ENCODE peak calls at places on chromosomes 6 and 20, in ten cellular contexts. Y is OCI-M1; M is fibroblast of the aortic adventitia; A is stimulated activated CD4-positive, alpha-beta T cell treated with anti-CD3 and anti-CD28 coated beads, Interleukin-12 subunit alpha, Interleukin-12 subunit beta, amount 100 ng/mL, for 48 hours; D is fibroblast of mammary gland; B is GM19239; S is progenitor cell of endocrine pancreas; X is activated T-helper 9 cell treated with anti-CD3 and anti-CD28 coated beads, Interleukin-2, amount 50 U/mL, for 16 hours; N is dorsolateral prefrontal cortex; W is AG20443. G is an unnamed sample.

GRCh38 chr6:123027392-123027791 is 31.4 kb downstream of the CLVS2 start:
- DNase-seq in Y (no peak), M (no peak), A (no peak), D (no peak), B (no peak), S (no peak), X (no peak), N (no peak), W (no peak), G (no peak)

GRCh38 chr6:43263314-43264178 is 20.3 kb downstream of the TTBK1 start:
- DNase-seq in Y (peak; percentile 90), M (peak; percentile 66), A (peak; percentile 61), D (peak; percentile 56), B (peak; percentile 94), S (peak; percentile 63), X (peak; percentile 53), N (peak; percentile 47), W (peak; percentile 95), G (peak; percentile 93)

GRCh38 chr6:106525111-106525884 is 104.0 kb downstream of the RTN4IP1 start:
- DNase-seq in Y (peak; percentile 49), M (no peak), A (no peak), D (no peak), B (no peak), S (no peak), X (no peak), N (no peak), W (no peak), G (no peak)

GRCh38 chr20:25197173-25197869 is 1.8 kb downstream of the ENTPD6 start:
- DNase-seq in Y (no peak), M (no peak), A (no peak), D (no peak), B (no peak), S (no peak), X (no peak), N (no peak), W (no peak), G (no peak)

GRCh38 chr6:157946865-157947532 is 34.7 kb upstream of the SYNJ2 start:
- DNase-seq in Y (peak; percentile 83), M (peak; percentile 39), A (no peak), D (peak; percentile 44), B (peak; percentile 24), S (no peak), X (no peak), N (no peak), W (no peak), G (peak; percentile 37)

GRCh38 chr20:52313335-52313963 is 121.9 kb upstream of the ZFP64 start:
- DNase-seq in Y (peak; percentile 14), M (peak; percentile 13), A (no peak), D (peak; percentile 53), B (no peak), S (no peak), X (no peak), N (no peak), W (peak; percentile 82), G (no peak)

GRCh38 chr6:105884426-105884825 is 201.7 kb upstream of the PRDM1 start:
- DNase-seq in Y (no peak), M (no peak), A (no peak), D (no peak), B (no peak), S (no peak), X (no peak), N (no peak), W (no peak), G (no peak)

GRCh38 chr6:141484726-141485125 is 648.0 kb upstream of the GJE1 start:
- DNase-seq in Y (peak; percentile 95), M (peak; percentile 31), A (no peak), D (peak; percentile 44), B (no peak), S (no peak), X (no peak), N (no peak), W (no peak), G (no peak)

GRCh38 chr6:36357872-36358234 is 21.2 kb upstream of the BNIP5 start:
- DNase-seq in Y (peak; percentile 54), M (no peak), A (no peak), D (no peak), B (no peak), S (no peak), X (no peak), N (no peak), W (no peak), G (no peak)

GRCh38 chr6:25278914-25279747 is at the start of gene CARMIL1:
- DNase-seq in Y (peak; percentile 87), M (peak; percentile 71), A (peak; percentile 57), D (peak; percentile 62), B (peak; percentile 71), S (peak; percentile 69), X (peak; percentile 48), N (peak; percentile 51), W (peak; percentile 94), G (peak; percentile 75)

GRCh38 chr6:143193571-143194094 is 132.9 kb downstream of the AIG1 start:
- DNase-seq in Y (no peak), M (no peak), A (no peak), D (no peak), B (no peak), S (no peak), X (no peak), N (no peak), W (no peak), G (no peak)

GRCh38 chr6:36873612-36874011 is 991 bp downstream of the PPIL1 start:
- DNase-seq in Y (peak; percentile 51), M (no peak), A (no peak), D (no peak), B (no peak), S (no peak), X (no peak), N (no peak), W (no peak), G (no peak)

GRCh38 chr20:61837200-61837599 is 228.5 kb downstream of the TAF4 start:
- DNase-seq in Y (no peak), M (no peak), A (no peak), D (no peak), B (no peak), S (no peak), X (no peak), N (no peak), W (no peak), G (no peak)

GRCh38 chr20:49171928-49172327 is 16.2 kb downstream of the STAU1 start:
- DNase-seq in Y (no peak), M (no peak), A (no peak), D (no peak), B (no peak), S (no peak), X (no peak), N (no peak), W (no peak), G (no peak)

GRCh38 chr6:149147939-149148718 is 169.4 kb upstream of the TAB2 start:
- DNase-seq in Y (peak; percentile 20), M (no peak), A (no peak), D (no peak), B (no peak), S (no peak), X (no peak), N (no peak), W (no peak), G (no peak)

GRCh38 chr20:61742097-61742805 is 323.4 kb downstream of the TAF4 start:
- DNase-seq in Y (peak; percentile 1), M (no peak), A (no peak), D (no peak), B (no peak), S (no peak), X (no peak), N (peak; percentile 45), W (no peak), G (no peak)

GRCh38 chr20:32727663-32728062 is 15.6 kb downstream of the COMMD7 start:
- DNase-seq in Y (no peak), M (peak; percentile 91), A (no peak), D (peak; percentile 92), B (no peak), S (no peak), X (no peak), N (no peak), W (peak; percentile 92), G (no peak)

GRCh38 chr20:991850-992249 is 10.3 kb downstream of the RSPO4 start:
- DNase-seq in Y (no peak), M (no peak), A (no peak), D (no peak), B (no peak), S (no peak), X (no peak), N (no peak), W (peak; percentile 32), G (no peak)

GRCh38 chr20:51775241-51775640 is 7.1 kb upstream of the ATP9A start:
- DNase-seq in Y (no peak), M (no peak), A (no peak), D (no peak), B (no peak), S (no peak), X (no peak), N (no peak), W (no peak), G (no peak)

GRCh38 chr6:144215402-144215931 is 65.2 kb downstream of the STX11 start:
- DNase-seq in Y (peak; percentile 77), M (peak; percentile 46), A (no peak), D (peak; percentile 56), B (no peak), S (no peak), X (no peak), N (no peak), W (peak; percentile 69), G (peak; percentile 26)

GRCh38 chr6:30615958-30616810 is 859 bp downstream of the PPP1R10 start:
- DNase-seq in Y (peak; percentile 81), M (peak; percentile 45), A (no peak), D (peak; percentile 40), B (no peak), S (no peak), X (no peak), N (no peak), W (no peak), G (no peak)

GRCh38 chr6:34391023-34391485 is 1.4 kb downstream of the NUDT3 start:
- DNase-seq in Y (peak; percentile 68), M (peak; percentile 89), A (no peak), D (peak; percentile 83), B (no peak), S (no peak), X (no peak), N (no peak), W (peak; percentile 70), G (no peak)

GRCh38 chr20:58480455-58481356 is 34.5 kb downstream of the APCDD1L start:
- DNase-seq in Y (no peak), M (no peak), A (no peak), D (no peak), B (no peak), S (no peak), X (no peak), N (no peak), W (no peak), G (no peak)

GRCh38 chr20:24405810-24406209 is 63.6 kb upstream of the SYNDIG1 start:
- DNase-seq in Y (no peak), M (no peak), A (no peak), D (no peak), B (no peak), S (no peak), X (no peak), N (no peak), W (no peak), G (no peak)

GRCh38 chr6:88760091-88760490 is 203.3 kb downstream of the RNGTT start:
- DNase-seq in Y (no peak), M (no peak), A (no peak), D (no peak), B (no peak), S (no peak), X (no peak), N (no peak), W (no peak), G (no peak)

GRCh38 chr6:15332441-15332840 is 86.6 kb downstream of the JARID2 start:
- DNase-seq in Y (no peak), M (peak; percentile 24), A (no peak), D (no peak), B (no peak), S (no peak), X (no peak), N (no peak), W (no peak), G (no peak)

GRCh38 chr6:97978855-97979271 is 695.8 kb upstream of the MMS22L start:
- DNase-seq in Y (no peak), M (no peak), A (no peak), D (no peak), B (no peak), S (no peak), X (no peak), N (no peak), W (peak; percentile 5), G (no peak)

GRCh38 chr20:44138859-44139258 is 48.1 kb downstream of the JPH2 start:
- DNase-seq in Y (no peak), M (no peak), A (no peak), D (no peak), B (no peak), S (no peak), X (no peak), N (no peak), W (no peak), G (no peak)